ENCODE peak calls at places on chromosome 12, in nine cellular contexts. I is IMR-90, R is cardiac muscle cell, L is heart right ventricle, Q is lower lobe of right lung, C is BE2C, U is thoracic aorta, B is heart left ventricle, Y is mucosa of descending colon. D is an unnamed sample. For H3K9me3, the result is how much of the 10 kb centered on the place peaks cover.

GRCh38 chr12:25681580-25681979 is 128.5 kb upstream of the LMNTD1 start:
- DNase-seq in R (no peak), Y (no peak), L (no peak), U (no peak), Q (no peak), C (no peak), I (peak), B (no peak), D (no peak)

GRCh38 chr12:2924019-2924418 is 33.3 kb downstream of the TULP3 start:
- DNase-seq in B (no peak), C (no peak), Q (no peak), Y (no peak), I (peak), L (no peak), R (no peak), U (no peak), D (no peak)

GRCh38 chr12:45893240-45893639 is 97.1 kb downstream of the SCAF11 start:
- DNase-seq in L (no peak), R (no peak), Y (no peak), I (peak), B (no peak), U (no peak), C (no peak), Q (no peak), D (no peak)

GRCh38 chr12:16611146-16611545 is 5.2 kb upstream of the LMO3 start:
- DNase-seq in R (no peak), Y (no peak), Q (no peak), U (no peak), B (no peak), C (no peak), L (no peak), I (no peak), D (no peak)

GRCh38 chr12:127670294-127670693 is 596.7 kb upstream of the TMEM132C start:
- DNase-seq in L (no peak), Y (no peak), C (no peak), B (no peak), U (no peak), R (no peak), I (no peak), Q (no peak), D (no peak)

GRCh38 chr12:94112116-94112515 is 36.3 kb upstream of the PLXNC1 start:
- DNase-seq in B (no peak), Y (no peak), Q (no peak), L (no peak), U (no peak), R (no peak), C (no peak), I (no peak), D (no peak)

GRCh38 chr12:121005346-121005815 is 10.9 kb downstream of the C12orf43 start:
- DNase-seq in B (no peak), Y (peak), Q (no peak), C (peak), I (peak), L (no peak), U (no peak), R (peak), D (no peak)

GRCh38 chr12:68189766-68190700 is 30.5 kb upstream of the IFNG start:
- DNase-seq in I (peak), Y (no peak), C (no peak), Q (no peak), B (no peak), L (no peak), R (no peak), U (no peak), D (no peak)

GRCh38 chr12:116508145-116509121 is 50.7 kb upstream of the MAP1LC3B2 start:
- DNase-seq in R (peak), U (no peak), Q (peak), I (no peak), Y (peak), C (peak), B (peak), L (peak), D (peak)

GRCh38 chr12:47825239-47825639 is 5.5 kb upstream of the HDAC7 start:
- DNase-seq in R (no peak), B (no peak), U (no peak), Y (peak), C (no peak), Q (peak), I (no peak), L (no peak), D (peak)

GRCh38 chr12:26919216-26919555 is 18.6 kb downstream of the INTS13 start:
- DNase-seq in Y (no peak), R (no peak), B (no peak), L (no peak), Q (no peak), I (no peak), U (no peak), C (no peak), D (no peak)

GRCh38 chr12:113345318-113345717 is 10.4 kb upstream of the SLC8B1 start:
- DNase-seq in Q (no peak), B (no peak), L (no peak), U (no peak), R (no peak), Y (no peak), I (no peak), C (no peak), D (no peak)

GRCh38 chr12:44015333-44015941 is 179.6 kb downstream of the TMEM117 start:
- DNase-seq in Q (no peak), B (no peak), C (no peak), L (no peak), U (no peak), I (peak), R (peak), Y (no peak), D (no peak)

GRCh38 chr12:31005944-31006361 is 67.7 kb upstream of the DDX11 start:
- DNase-seq in L (no peak), B (peak), I (peak), C (no peak), Q (no peak), Y (no peak), R (no peak), U (no peak), D (no peak)

GRCh38 chr12:54214553-54215374 is 26.0 kb upstream of the SMUG1 start:
- DNase-seq in I (peak), L (peak), Y (peak), B (peak), R (peak), Q (peak), U (peak), C (peak), D (peak)

GRCh38 chr12:3944620-3945019 is 71.4 kb upstream of the PARP11 start:
- DNase-seq in U (no peak), B (no peak), I (no peak), L (no peak), C (no peak), R (no peak), Q (no peak), Y (no peak), D (no peak)

GRCh38 chr12:104413330-104413729 is 43.4 kb upstream of the CHST11 start:
- DNase-seq in Y (no peak), R (no peak), C (no peak), B (no peak), U (no peak), I (no peak), L (no peak), Q (no peak), D (no peak)

GRCh38 chr12:116882742-116883141 is 1.5 kb upstream of the HRK start:
- DNase-seq in B (no peak), Q (no peak), I (peak), L (no peak), U (no peak), Y (no peak), C (peak), R (no peak), D (no peak)

GRCh38 chr12:617304-617915 is 45.8 kb downstream of the NINJ2 start:
- DNase-seq in I (peak), Y (peak), U (no peak), R (no peak), C (peak), B (peak), L (peak), Q (peak), D (peak)

GRCh38 chr12:133080619-133081407 is at the start of gene ZNF140:
- DNase-seq in Q (peak), C (peak), R (peak), U (peak), L (peak), B (peak), Y (peak), I (peak), D (peak)
- H3K9me3 ChIP-seq in Q (half or more), C (under half), R (under half), U (half or more), L (half or more), B (half or more), Y (half or more), I (under half), D (half or more)

DNA sequence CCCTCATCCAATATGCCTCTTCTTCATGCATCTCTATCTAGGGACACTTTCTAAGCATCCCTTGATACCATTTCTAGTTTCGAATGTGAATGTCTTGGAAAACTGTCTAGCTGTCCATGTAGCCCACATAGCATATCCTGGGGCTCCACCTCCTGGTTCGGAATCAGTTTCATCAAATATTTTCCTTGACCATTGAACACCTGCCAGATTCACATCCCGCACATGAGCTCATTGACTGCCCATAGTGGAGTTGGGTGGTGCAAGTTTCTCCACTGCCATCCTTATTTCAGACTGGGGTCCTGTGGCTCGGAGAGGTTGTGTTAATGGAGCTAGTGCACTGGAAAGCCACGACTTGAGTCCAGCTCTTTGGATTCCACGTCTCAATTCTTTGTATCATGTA is 58.6 kb upstream of the TMEM263 start:
- DNase-seq in U (no peak), B (no peak), L (no peak), I (peak), C (peak), Q (no peak), Y (no peak), R (no peak), D (no peak)
- TF ChIP-seq CTCF in U (no peak), B (no peak), L (no peak), I (peak), C (peak), Q (no peak), Y (no peak), R (no peak), D (no peak)

GRCh38 chr12:34335819-34336262 is 313.5 kb downstream of the ALG10 start:
- DNase-seq in Q (no peak), I (no peak), B (no peak), L (no peak), R (no peak), Y (no peak), C (no peak), U (no peak), D (no peak)
- H3K9me3 ChIP-seq in Q (under half), I (under half), B (under half), L (under half), R (under half), Y (half or more), C (under half), U (under half), D (under half)

GRCh38 chr12:65986047-65986446 is 144.5 kb downstream of the LLPH start:
- DNase-seq in B (no peak), Y (no peak), U (no peak), I (no peak), L (no peak), R (no peak), C (no peak), Q (no peak), D (no peak)

GRCh38 chr12:65988596-65988995 is 142.0 kb downstream of the LLPH start:
- DNase-seq in I (no peak), R (no peak), U (no peak), C (no peak), Q (no peak), Y (no peak), B (no peak), L (no peak), D (no peak)

DNA sequence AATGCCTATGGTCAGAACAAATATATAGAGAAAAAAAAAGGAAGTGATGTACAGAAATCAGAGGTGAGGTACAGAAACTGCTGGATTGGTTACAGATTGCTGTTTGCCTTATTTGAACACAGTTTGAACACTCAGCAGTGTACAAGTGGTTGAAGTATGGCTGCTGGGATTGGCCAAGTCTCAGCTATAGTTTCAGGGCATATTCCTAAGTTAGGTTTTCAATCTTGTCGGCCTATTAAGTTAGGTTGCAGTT is 146.4 kb downstream of the LLPH start:
- DNase-seq in R (no peak), U (no peak), L (no peak), B (no peak), C (no peak), I (no peak), Y (no peak), Q (no peak), D (no peak)
- TF ChIP-seq CTCF in R (no peak), U (no peak), L (no peak), B (no peak), C (no peak), I (no peak), Y (no peak), Q (no peak), D (no peak)

DNA sequence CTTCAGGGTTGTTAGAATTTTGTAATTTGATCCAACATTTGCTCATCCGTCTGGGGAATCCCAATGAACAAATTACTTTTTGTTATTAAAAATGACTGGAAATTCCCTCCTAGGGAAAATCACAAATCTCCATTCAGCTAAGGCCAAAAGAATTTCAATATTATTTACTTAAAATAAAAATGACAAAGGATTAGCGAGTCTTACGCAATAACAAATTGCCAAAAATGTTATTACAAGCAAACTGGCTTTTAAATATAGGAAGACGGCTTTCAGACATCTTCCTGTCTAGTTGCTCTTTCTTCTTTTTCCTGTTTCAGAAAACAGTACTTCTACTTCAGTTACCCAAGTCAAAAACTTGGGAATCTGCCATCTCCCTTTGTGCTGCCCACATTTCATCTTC is 92.4 kb upstream of the TSPAN8 start:
- DNase-seq in Y (no peak), L (no peak), R (no peak), C (no peak), Q (no peak), U (no peak), I (no peak), B (no peak), D (no peak)
- H3K9me3 ChIP-seq in Y (under half), L (under half), R (under half), C (under half), Q (under half), U (under half), I (under half), B (under half), D (under half)

D was measured in psoas muscle.